ENCODE peak calls at places on chromosomes 5 and 9, in six cellular contexts. X is activated naive CD8-positive, alpha-beta T cell treated with anti-CD3 and anti-CD28 coated beads, Interleukin-2, amount 50 U/mL, for 24 hours; D is activated CD8-positive, alpha-beta T cell treated with anti-CD3 and anti-CD28 coated beads, Interleukin-2, amount 10 ng/mL, durations not matched to agents 7 days and 5 days; L is CD4-positive, alpha-beta T cell; H is HepG2; I is body of pancreas. Y is an unnamed sample.

GRCh38 chr9:124291801-124292396 is 34.1 kb downstream of the NEK6 start:
- ATAC-seq in X (peak; percentile 88), I (no peak), H (peak; percentile 70), L (no peak), D (peak; percentile 76), Y (peak; percentile 68)

GRCh38 chr5:32973646-32974045 is 262.5 kb downstream of the NPR3 start:
- ATAC-seq in L (no peak), X (no peak), H (no peak), I (no peak), D (no peak), Y (no peak)

GRCh38 chr9:131449276-131449675 is 53.4 kb upstream of the POMT1 start:
- ATAC-seq in H (no peak), L (no peak), D (no peak), I (no peak), X (no peak), Y (peak; percentile 81)

GRCh38 chr5:86757824-86758223 is 140.1 kb downstream of the COX7C start:
- ATAC-seq in L (no peak), H (no peak), I (no peak), X (no peak), D (no peak), Y (no peak)

GRCh38 chr9:131020388-131020787 is 11.4 kb downstream of the LAMC3 start:
- ATAC-seq in L (no peak), H (no peak), D (no peak), X (no peak), I (peak; percentile 36), Y (no peak)

GRCh38 chr9:110995511-110996340 is 42.5 kb downstream of the LPAR1 start:
- ATAC-seq in H (no peak), L (no peak), X (no peak), D (no peak), I (no peak), Y (no peak)

GRCh38 chr5:73380710-73381586 is 67.6 kb downstream of the FOXD1 start:
- ATAC-seq in L (no peak), H (no peak), I (no peak), D (no peak), X (no peak), Y (no peak)

GRCh38 chr9:80679920-80680319 is 1009.4 kb downstream of the TLE1 start:
- ATAC-seq in I (no peak), X (no peak), L (no peak), D (no peak), H (no peak), Y (no peak)

GRCh38 chr5:78615697-78616096 is 32.9 kb downstream of the LHFPL2 start:
- ATAC-seq in L (no peak), D (no peak), I (peak; percentile 74), H (no peak), X (no peak), Y (peak; percentile 52)

GRCh38 chr9:126459126-126459525 is 132.5 kb downstream of the MVB12B start:
- ATAC-seq in L (no peak), H (no peak), X (no peak), I (no peak), D (no peak), Y (no peak)

GRCh38 chr5:129405222-129405621 is 54.9 kb upstream of the ADAMTS19 start:
- ATAC-seq in X (no peak), L (no peak), I (no peak), D (no peak), H (no peak), Y (no peak)

GRCh38 chr9:21081999-21082398 is 4.3 kb upstream of the IFNB1 start:
- ATAC-seq in D (peak; percentile 57), I (no peak), X (peak; percentile 91), L (no peak), H (no peak), Y (peak; percentile 40)

GRCh38 chr5:135018457-135018856 is 15.6 kb downstream of the PITX1 start:
- ATAC-seq in H (no peak), L (no peak), D (no peak), X (no peak), I (no peak), Y (no peak)

GRCh38 chr5:142104491-142104890 is 4.1 kb upstream of the NDFIP1 start:
- ATAC-seq in L (peak; percentile 59), I (no peak), H (no peak), D (peak; percentile 43), X (peak; percentile 46), Y (peak; percentile 10)

Y was measured in activated T-helper 17 cell treated with anti-CD3 and anti-CD28 coated beads, Interleukin-2, amount 50 U/mL, for 72 hours.